ENCODE peak calls at places on chromosomes 3 and 15, in six cellular contexts. I, H, O, N, T and C are unnamed samples.

GRCh38 chr15:83650831-83651230 is 3.1 kb upstream of the ADAMTSL3 start:
- DNase-seq in N (no peak), I (no peak), O (no peak), T (no peak), H (no peak), C (no peak)

GRCh38 chr3:46012246-46012645 is 15.0 kb downstream of the XCR1 start:
- DNase-seq in O (no peak), H (no peak), T (no peak), I (no peak), N (no peak), C (no peak)

GRCh38 chr3:142987080-142987700 is 14.2 kb upstream of the U2SURP start:
- DNase-seq in I (no peak), N (peak), T (peak), O (no peak), H (no peak), C (no peak)

GRCh38 chr3:8595252-8595934 is 49.2 kb downstream of the SSUH2 start:
- DNase-seq in T (no peak), I (peak), H (no peak), O (no peak), N (no peak), C (no peak)

GRCh38 chr3:99720985-99721632 is 82.7 kb downstream of the COL8A1 start:
- DNase-seq in T (no peak), I (peak), O (no peak), H (no peak), N (no peak), C (no peak)

GRCh38 chr3:69143605-69144004 is 21.2 kb upstream of the LMOD3 start:
- DNase-seq in I (no peak), H (no peak), O (no peak), N (peak), T (no peak), C (no peak)

GRCh38 chr3:175818811-175819464 is 959.8 kb downstream of the NAALADL2 start:
- DNase-seq in T (no peak), O (no peak), H (no peak), I (no peak), N (no peak), C (no peak)

GRCh38 chr15:33200444-33200843 is 5.9 kb upstream of the FMN1 start:
- DNase-seq in N (no peak), I (no peak), H (no peak), O (no peak), T (no peak), C (no peak)

GRCh38 chr3:147934316-147935188 is 525.4 kb downstream of the ZIC1 start:
- DNase-seq in T (no peak), N (no peak), O (no peak), I (no peak), H (no peak), C (no peak)

GRCh38 chr15:33226559-33227181 is 32.2 kb upstream of the FMN1 start:
- DNase-seq in I (no peak), T (peak), O (no peak), H (peak), N (peak), C (no peak)

GRCh38 chr15:64010719-64011118 is 35.6 kb downstream of the DAPK2 start:
- DNase-seq in T (no peak), H (peak), N (peak), O (no peak), I (peak), C (peak)

GRCh38 chr15:71792521-71792920 is 17.8 kb upstream of the NR2E3 start:
- DNase-seq in O (no peak), I (no peak), T (no peak), H (no peak), N (peak), C (no peak)

GRCh38 chr15:66405007-66405406 is 18.3 kb downstream of the MAP2K1 start:
- DNase-seq in N (no peak), O (no peak), H (no peak), I (no peak), T (no peak), C (no peak)

GRCh38 chr15:92391640-92392039 is 2.0 kb upstream of the ST8SIA2 start:
- DNase-seq in I (no peak), O (no peak), N (peak), H (peak), T (peak), C (no peak)
- TF ChIP-seq CTCF in I (peak), O (no peak), N (peak), H (peak), T (peak), C (peak)

GRCh38 chr3:190122198-190122771 is 1.6 kb upstream of the P3H2 start:
- DNase-seq in I (no peak), N (peak), T (no peak), O (no peak), H (no peak), C (no peak)

GRCh38 chr3:190120161-190121060 is at the start of gene P3H2:
- DNase-seq in O (peak), N (peak), I (peak), H (no peak), T (peak), C (peak)

GRCh38 chr3:190124067-190124466 is 3.4 kb upstream of the P3H2 start:
- DNase-seq in T (no peak), I (no peak), H (no peak), N (no peak), O (no peak), C (no peak)

GRCh38 chr3:190119734-190120133 is 963 bp downstream of the P3H2 start:
- DNase-seq in O (no peak), I (no peak), N (no peak), T (no peak), H (no peak), C (no peak)

GRCh38 chr3:190121061-190121765 is 516 bp upstream of the P3H2 start:
- DNase-seq in N (no peak), I (no peak), O (no peak), H (no peak), T (no peak), C (no peak)
- H3K4me3 ChIP-seq in N (peak), I (peak), O (peak), H (no peak), T (peak), C (peak)

DNA sequence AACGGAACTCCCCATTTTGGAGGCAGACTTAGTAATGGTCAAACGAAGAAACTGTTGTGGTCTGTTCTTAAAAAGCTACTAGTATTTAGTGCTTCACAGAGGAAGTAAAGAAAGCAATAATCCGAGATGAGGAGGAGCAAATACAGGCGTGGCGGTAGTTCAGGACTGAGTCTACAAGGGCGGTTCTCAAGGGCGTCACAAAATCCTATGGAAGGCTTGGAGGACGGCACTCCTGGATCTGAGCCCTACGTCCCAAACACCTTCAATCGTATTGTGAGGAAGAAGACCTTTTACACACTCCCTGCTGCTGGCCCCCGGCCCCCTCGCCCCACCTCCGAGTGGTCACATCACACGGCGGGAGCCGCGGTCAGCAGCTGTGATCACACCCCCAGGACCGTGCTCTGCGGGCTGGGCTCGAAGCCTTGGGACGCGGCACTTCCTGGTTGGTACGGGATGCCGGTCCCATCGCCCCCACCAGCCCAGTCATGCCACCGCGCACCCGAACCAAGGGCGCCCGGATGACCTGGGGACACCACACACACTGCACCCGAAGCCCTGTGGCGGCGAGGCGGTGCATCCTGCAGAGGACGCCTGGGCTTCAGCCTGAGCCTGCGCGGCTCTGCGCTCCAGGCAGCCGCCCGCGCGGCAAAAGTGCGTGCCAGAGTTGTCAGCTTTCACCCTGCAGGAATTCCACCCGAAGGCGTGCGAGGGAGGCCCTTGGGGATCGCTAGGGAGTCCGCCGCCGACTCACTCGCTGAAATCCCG is 588 bp downstream of the PLD1 start:
- DNase-seq in O (peak), H (no peak), N (peak), T (peak), I (peak), C (no peak)
- TF ChIP-seq CTCF in O (no peak), H (no peak), N (peak), T (no peak), I (no peak), C (no peak)

GRCh38 chr3:120306519-120307455 is 21.8 kb upstream of the GPR156 start:
- DNase-seq in H (no peak), I (no peak), O (no peak), N (no peak), T (no peak), C (no peak)
- H3K4me3 ChIP-seq in H (no peak), I (no peak), O (no peak), N (no peak), T (no peak), C (no peak)

GRCh38 chr3:194768586-194768985 is 82.9 kb downstream of the FAM43A start:
- DNase-seq in N (no peak), I (no peak), H (no peak), O (no peak), T (no peak), C (no peak)
- TF ChIP-seq CTCF in N (no peak), I (no peak), H (no peak), O (no peak), T (no peak), C (no peak)

GRCh38 chr15:74599156-74599555 is 16.5 kb upstream of the CLK3 start:
- DNase-seq in N (no peak), I (no peak), H (no peak), T (no peak), O (no peak), C (no peak)
- H3K4me3 ChIP-seq in N (peak), I (peak), H (no peak), T (peak), O (peak), C (peak)

GRCh38 chr3:38702231-38702630 is 52.7 kb upstream of the SCN5A start:
- DNase-seq in I (no peak), N (no peak), O (no peak), T (no peak), H (no peak), C (no peak)
- TF ChIP-seq CTCF in I (no peak), N (no peak), O (no peak), T (no peak), H (no peak), C (no peak)